ENCODE peak calls at places on chromosome 10, in five cellular contexts. L, H, W, T and J are unnamed samples.

GRCh38 chr10:1378473-1378872 is 322.3 kb downstream of the WDR37 start:
- DNase-seq in L (no peak), H (no peak), W (no peak), T (peak), J (no peak)

GRCh38 chr10:122877264-122877663 is 2.1 kb downstream of the FAM24B start:
- DNase-seq in L (no peak), H (no peak), W (peak), T (no peak), J (no peak)

GRCh38 chr10:70864940-70865339 is 23.4 kb downstream of the PCBD1 start:
- DNase-seq in L (no peak), H (no peak), W (no peak), T (no peak), J (no peak)

GRCh38 chr10:98321203-98321780 is 53.3 kb upstream of the LOXL4 start:
- DNase-seq in L (no peak), H (no peak), W (no peak), T (no peak), J (no peak)

GRCh38 chr10:124740374-124741280 is 3.6 kb downstream of the FAM53B start:
- DNase-seq in L (no peak), H (no peak), W (peak), T (no peak), J (no peak)

GRCh38 chr10:131031346-131031745 is 280.2 kb downstream of the TCERG1L start:
- DNase-seq in L (no peak), H (no peak), W (no peak), T (no peak), J (no peak)

GRCh38 chr10:34190594-34190993 is 624.5 kb downstream of the PARD3 start:
- DNase-seq in L (no peak), H (no peak), W (no peak), T (no peak), J (no peak)

GRCh38 chr10:104935656-104936055 is 294.6 kb downstream of the SORCS3 start:
- DNase-seq in L (no peak), H (no peak), W (no peak), T (no peak), J (no peak)

GRCh38 chr10:69088801-69089501 is 1.0 kb downstream of the SRGN start:
- DNase-seq in L (peak), H (no peak), W (peak), T (no peak), J (peak)

GRCh38 chr10:112307631-112308502 is 24.7 kb downstream of the TECTB start:
- DNase-seq in L (peak), H (no peak), W (peak), T (peak), J (no peak)

GRCh38 chr10:75754096-75754495 is 322.7 kb downstream of the LRMDA start:
- DNase-seq in L (no peak), H (no peak), W (no peak), T (no peak), J (no peak)

GRCh38 chr10:49600781-49601400 is 9.2 kb upstream of the SLC18A3 start:
- DNase-seq in L (no peak), H (no peak), W (peak), T (no peak), J (no peak)

GRCh38 chr10:49177391-49178355 is 10.5 kb downstream of the TMEM273 start:
- DNase-seq in L (peak), H (no peak), W (peak), T (no peak), J (no peak)

GRCh38 chr10:6348091-6348862 is 145.5 kb downstream of the PFKFB3 start:
- DNase-seq in L (peak), H (peak), W (peak), T (peak), J (peak)

GRCh38 chr10:75395955-75396860 is 5.4 kb downstream of the ZNF503 start:
- DNase-seq in L (no peak), H (no peak), W (peak), T (no peak), J (no peak)

GRCh38 chr10:25522946-25523608 is 348.3 kb downstream of the GPR158 start:
- DNase-seq in L (no peak), H (no peak), W (no peak), T (no peak), J (no peak)

GRCh38 chr10:30647089-30647488 is 17.5 kb upstream of the LYZL2 start:
- DNase-seq in L (no peak), H (no peak), W (no peak), T (no peak), J (no peak)